ENCODE peak calls at places on chromosomes 13 and 19, in six cellular contexts. One of them, this sample, is unnamed.

GRCh38 chr13:50222569-50223332 is 207.5 kb downstream of the KCNRG start:
- DNase-seq in effector memory CD8-positive, alpha-beta T cell: peak
- DNase-seq in CD8-positive, alpha-beta T cell: no peak
- DNase-seq in HFF-Myc: peak
- DNase-seq in 8988T: no peak
- DNase-seq in colonic mucosa: peak
- DNase-seq in this sample: no peak

GRCh38 chr19:40601061-40601973 is at the start of gene LTBP4:
- DNase-seq in effector memory CD8-positive, alpha-beta T cell: no peak
- DNase-seq in CD8-positive, alpha-beta T cell: no peak
- DNase-seq in HFF-Myc: no peak
- DNase-seq in 8988T: no peak
- DNase-seq in colonic mucosa: peak
- DNase-seq in this sample: no peak

GRCh38 chr19:19661141-19661674 is 2.3 kb downstream of the ATP13A1 start:
- DNase-seq in effector memory CD8-positive, alpha-beta T cell: no peak
- DNase-seq in CD8-positive, alpha-beta T cell: no peak
- DNase-seq in HFF-Myc: no peak
- DNase-seq in 8988T: no peak
- DNase-seq in colonic mucosa: no peak
- DNase-seq in this sample: no peak

GRCh38 chr13:72781461-72782439 is at the start of the genes DIS3 and PIBF1:
- DNase-seq in effector memory CD8-positive, alpha-beta T cell: peak
- DNase-seq in CD8-positive, alpha-beta T cell: peak
- DNase-seq in HFF-Myc: peak
- DNase-seq in 8988T: peak
- DNase-seq in colonic mucosa: peak
- DNase-seq in this sample: peak

GRCh38 chr19:35777411-35777841 is 2.1 kb downstream of the ARHGAP33 start:
- DNase-seq in effector memory CD8-positive, alpha-beta T cell: no peak
- DNase-seq in CD8-positive, alpha-beta T cell: no peak
- DNase-seq in HFF-Myc: no peak
- DNase-seq in 8988T: no peak
- DNase-seq in colonic mucosa: no peak
- DNase-seq in this sample: no peak

GRCh38 chr13:33052446-33052845 is 36.2 kb downstream of the KL start:
- DNase-seq in effector memory CD8-positive, alpha-beta T cell: no peak
- DNase-seq in CD8-positive, alpha-beta T cell: no peak
- DNase-seq in HFF-Myc: no peak
- DNase-seq in 8988T: no peak
- DNase-seq in colonic mucosa: no peak
- DNase-seq in this sample: no peak

GRCh38 chr19:8552810-8553209 is 24.4 kb downstream of the MYO1F start:
- DNase-seq in effector memory CD8-positive, alpha-beta T cell: no peak
- DNase-seq in CD8-positive, alpha-beta T cell: no peak
- DNase-seq in HFF-Myc: no peak
- DNase-seq in 8988T: peak
- DNase-seq in colonic mucosa: no peak
- DNase-seq in this sample: no peak

GRCh38 chr13:30111810-30112209 is 195.5 kb downstream of the KATNAL1 start:
- DNase-seq in effector memory CD8-positive, alpha-beta T cell: no peak
- DNase-seq in CD8-positive, alpha-beta T cell: no peak
- DNase-seq in HFF-Myc: no peak
- DNase-seq in 8988T: peak
- DNase-seq in colonic mucosa: no peak
- DNase-seq in this sample: no peak

GRCh38 chr13:32587014-32587773 is 942 bp downstream of the PDS5B start:
- DNase-seq in effector memory CD8-positive, alpha-beta T cell: peak
- DNase-seq in CD8-positive, alpha-beta T cell: peak
- DNase-seq in HFF-Myc: no peak
- DNase-seq in 8988T: peak
- DNase-seq in colonic mucosa: peak
- DNase-seq in this sample: peak

GRCh38 chr13:50527612-50528509 is 315.6 kb downstream of the DLEU7 start:
- DNase-seq in effector memory CD8-positive, alpha-beta T cell: no peak
- DNase-seq in CD8-positive, alpha-beta T cell: no peak
- DNase-seq in HFF-Myc: no peak
- DNase-seq in 8988T: no peak
- DNase-seq in colonic mucosa: no peak
- DNase-seq in this sample: no peak

GRCh38 chr19:35040826-35041547 is 534 bp upstream of the HPN start:
- DNase-seq in effector memory CD8-positive, alpha-beta T cell: peak
- DNase-seq in CD8-positive, alpha-beta T cell: peak
- DNase-seq in HFF-Myc: no peak
- DNase-seq in 8988T: no peak
- DNase-seq in colonic mucosa: peak
- DNase-seq in this sample: peak

GRCh38 chr19:34731019-34731829 is 2.8 kb upstream of the ZNF181 start:
- DNase-seq in effector memory CD8-positive, alpha-beta T cell: no peak
- DNase-seq in CD8-positive, alpha-beta T cell: no peak
- DNase-seq in HFF-Myc: no peak
- DNase-seq in 8988T: no peak
- DNase-seq in colonic mucosa: no peak
- DNase-seq in this sample: no peak

GRCh38 chr19:16252459-16253205 is 54.9 kb downstream of the AP1M1 start:
- DNase-seq in effector memory CD8-positive, alpha-beta T cell: no peak
- DNase-seq in CD8-positive, alpha-beta T cell: no peak
- DNase-seq in HFF-Myc: no peak
- DNase-seq in 8988T: no peak
- DNase-seq in colonic mucosa: peak
- DNase-seq in this sample: no peak

GRCh38 chr13:76016799-76017198 is 380.7 kb downstream of the LMO7 start:
- DNase-seq in effector memory CD8-positive, alpha-beta T cell: no peak
- DNase-seq in CD8-positive, alpha-beta T cell: peak
- DNase-seq in HFF-Myc: peak
- DNase-seq in 8988T: no peak
- DNase-seq in colonic mucosa: peak
- DNase-seq in this sample: no peak